ENCODE peak calls at places on chromosomes 3 and 15, in seven cellular contexts. P is endothelial cell, O is chondrocyte, U is BJ, I is GM12865, S is choroid plexus epithelial cell, M is Calu3. G is an unnamed sample.

GRCh38 chr3:85939026-85939616 is 980.3 kb downstream of the CADM2 start:
- DNase-seq in P (no peak), O (no peak), U (no peak), I (no peak), S (peak; percentile 27), M (no peak), G (peak; percentile 9)

GRCh38 chr3:110530902-110531301 is 540.7 kb upstream of the NECTIN3 start:
- DNase-seq in P (no peak), O (no peak), U (no peak), I (no peak), S (peak; percentile 16), M (no peak), G (no peak)

GRCh38 chr3:99114565-99115291 is 213.2 kb upstream of the DCBLD2 start:
- DNase-seq in P (peak; percentile 52), O (no peak), U (no peak), I (peak; percentile 54), S (peak; percentile 88), M (peak; percentile 43), G (peak; percentile 63)

GRCh38 chr3:189424922-189425321 is 206.3 kb upstream of the TP63 start:
- DNase-seq in P (no peak), O (no peak), U (no peak), I (no peak), S (no peak), M (no peak), G (no peak)

GRCh38 chr3:156478931-156479330 is 76.0 kb downstream of the SSR3 start:
- DNase-seq in P (no peak), O (no peak), U (no peak), I (no peak), S (no peak), M (no peak), G (no peak)

GRCh38 chr15:85316244-85316934 is 64.0 kb upstream of the AKAP13 start:
- DNase-seq in P (no peak), O (no peak), U (peak; percentile 98), I (peak; percentile 50), S (peak; percentile 57), M (no peak), G (peak; percentile 80)

GRCh38 chr15:38243278-38243677 is 9.4 kb upstream of the SPRED1 start:
- DNase-seq in P (no peak), O (no peak), U (no peak), I (no peak), S (no peak), M (no peak), G (no peak)

GRCh38 chr3:12148183-12148940 is 10.3 kb downstream of the TIMP4 start:
- DNase-seq in P (no peak), O (no peak), U (no peak), I (no peak), S (peak; percentile 74), M (no peak), G (peak; percentile 40)

GRCh38 chr15:39376371-39376909 is 204.4 kb upstream of the THBS1 start:
- DNase-seq in P (no peak), O (no peak), U (peak; percentile 41), I (no peak), S (peak; percentile 57), M (no peak), G (no peak)

GRCh38 chr15:28097656-28098359 is 1.3 kb downstream of the OCA2 start:
- DNase-seq in P (no peak), O (no peak), U (no peak), I (no peak), S (no peak), M (no peak), G (no peak)

GRCh38 chr3:184354121-184354728 is 7.2 kb downstream of the CLCN2 start:
- DNase-seq in P (peak; percentile 74), O (no peak), U (no peak), I (peak; percentile 51), S (no peak), M (peak; percentile 71), G (no peak)

GRCh38 chr3:185813205-185813604 is 11.6 kb downstream of the IGF2BP2 start:
- DNase-seq in P (no peak), O (no peak), U (no peak), I (no peak), S (peak; percentile 43), M (no peak), G (no peak)

GRCh38 chr3:114192141-114192540 is 13.3 kb upstream of the DRD3 start:
- DNase-seq in P (no peak), O (no peak), U (no peak), I (no peak), S (no peak), M (no peak), G (no peak)

GRCh38 chr3:172159962-172160538 is 120.7 kb downstream of the FNDC3B start:
- DNase-seq in P (no peak), O (no peak), U (no peak), I (no peak), S (peak; percentile 59), M (no peak), G (no peak)

GRCh38 chr3:11434697-11435096 is 162.5 kb downstream of the ATG7 start:
- DNase-seq in P (no peak), O (no peak), U (no peak), I (no peak), S (no peak), M (no peak), G (no peak)

DNA sequence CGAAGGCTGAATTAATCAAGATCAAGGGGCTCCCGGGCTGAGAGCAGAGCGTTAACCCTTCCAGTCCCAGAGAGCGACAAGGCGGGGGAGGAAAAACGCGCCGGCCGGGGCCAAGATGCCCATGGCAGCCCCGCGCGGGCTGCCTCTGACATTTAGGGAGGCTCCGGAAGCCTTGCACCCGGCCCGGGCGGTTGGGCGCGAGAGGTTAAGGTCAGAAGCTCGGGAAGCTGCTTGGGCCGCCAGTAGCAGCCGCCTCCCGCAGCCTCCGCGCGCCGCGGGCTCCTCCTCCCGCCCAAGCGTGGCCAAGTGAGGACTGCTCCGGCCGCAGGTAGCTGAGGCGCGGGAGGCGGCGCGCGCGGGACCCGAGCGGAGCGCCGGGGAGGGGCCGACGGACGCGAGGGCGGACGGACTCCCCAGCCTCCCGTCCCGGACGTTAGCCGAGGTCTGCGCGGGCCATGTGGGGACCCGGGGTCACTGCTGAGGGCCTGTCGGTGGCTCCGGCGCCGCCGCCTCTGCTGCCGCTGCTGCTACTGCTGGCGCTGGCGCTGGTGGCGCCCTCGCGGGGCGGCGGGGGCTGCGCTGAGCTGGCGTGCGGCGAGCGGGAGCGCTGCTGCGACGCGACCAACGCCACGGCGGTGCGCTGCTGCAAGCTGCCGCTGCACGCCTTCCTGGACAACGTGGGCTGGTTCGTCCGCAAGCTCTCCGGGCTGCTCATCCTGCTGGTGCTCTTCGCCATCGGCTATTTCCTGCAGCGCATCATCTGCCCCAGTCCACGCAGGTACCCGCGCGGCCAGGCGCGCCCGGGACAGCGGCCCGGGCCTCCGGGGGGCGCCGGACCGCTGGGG is at the start of gene C3orf80:
- DNase-seq in P (peak; percentile 56), O (no peak), U (no peak), I (peak; percentile 84), S (peak; percentile 27), M (peak; percentile 81), G (peak; percentile 70)
- TF ChIP-seq CTCF in P (no peak), O (peak; percentile 56), U (no peak), I (peak; percentile 35), S (no peak), M (no peak), G (no peak)

GRCh38 chr3:180802837-180803236 is 109.6 kb upstream of the FXR1 start:
- DNase-seq in P (no peak), O (no peak), U (no peak), I (peak; percentile 10), S (peak; percentile 60), M (peak; percentile 20), G (no peak)
- TF ChIP-seq CTCF in P (no peak), O (peak; percentile 88), U (peak; percentile 38), I (peak; percentile 32), S (peak; percentile 62), M (peak; percentile 59), G (peak; percentile 46)

DNA sequence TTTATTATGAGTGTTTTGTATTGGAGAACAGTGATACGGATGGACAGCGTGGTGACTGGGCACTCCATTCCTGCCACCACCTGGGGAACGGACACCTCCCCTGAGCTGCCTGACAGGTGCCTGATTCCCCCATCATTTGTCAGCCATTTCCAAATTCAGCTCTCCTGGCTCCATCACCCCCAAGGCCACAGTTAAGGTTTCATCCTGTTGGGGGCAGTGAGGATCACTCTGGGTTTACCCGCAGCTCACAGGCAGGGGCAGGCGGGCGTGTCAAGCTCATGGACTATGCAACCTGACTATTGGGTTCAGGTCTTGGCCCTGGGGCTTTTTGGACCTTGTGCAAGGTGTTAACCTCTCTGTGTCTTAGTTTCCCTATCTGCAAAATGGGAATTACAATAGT is 76.3 kb downstream of the RAB11A start:
- DNase-seq in P (no peak), O (no peak), U (no peak), I (no peak), S (no peak), M (no peak), G (no peak)
- TF ChIP-seq CTCF in P (no peak), O (no peak), U (no peak), I (no peak), S (no peak), M (no peak), G (no peak)

GRCh38 chr15:100650685-100651084 is 48.3 kb downstream of the ASB7 start:
- DNase-seq in P (no peak), O (no peak), U (no peak), I (no peak), S (no peak), M (peak; percentile 26), G (no peak)

GRCh38 chr15:100653608-100654007 is 51.2 kb downstream of the ASB7 start:
- DNase-seq in P (no peak), O (no peak), U (no peak), I (no peak), S (no peak), M (no peak), G (no peak)

GRCh38 chr15:100651253-100651652 is 48.9 kb downstream of the ASB7 start:
- DNase-seq in P (no peak), O (no peak), U (peak; percentile 26), I (no peak), S (no peak), M (no peak), G (peak; percentile 40)
- TF ChIP-seq CTCF in P (no peak), O (no peak), U (peak; percentile 22), I (no peak), S (peak; percentile 22), M (no peak), G (peak; percentile 13)

DNA sequence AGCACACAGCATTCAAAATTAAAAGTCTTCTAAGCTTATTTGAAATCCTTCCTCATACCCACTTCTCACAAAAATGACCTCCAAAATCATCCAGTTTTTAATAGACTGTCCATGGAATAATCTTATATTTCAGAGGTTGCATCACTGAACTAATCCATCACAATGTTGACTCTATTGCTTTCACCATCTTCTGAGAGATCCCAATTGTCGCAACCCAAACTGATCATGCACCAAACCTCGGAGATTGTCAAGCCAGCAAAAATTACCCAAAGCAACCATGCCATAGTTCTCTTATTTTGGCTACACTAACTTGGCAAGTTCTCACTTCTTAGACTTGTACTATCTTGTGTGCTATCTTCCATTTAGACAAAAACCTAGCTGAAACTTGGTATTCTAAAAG is 75.5 kb downstream of the LRRFIP2 start:
- DNase-seq in P (no peak), O (no peak), U (no peak), I (no peak), S (no peak), M (no peak), G (no peak)
- TF ChIP-seq CTCF in P (no peak), O (no peak), U (no peak), I (no peak), S (no peak), M (no peak), G (no peak)

GRCh38 chr3:194138098-194138474 is 2.1 kb downstream of the HES1 start:
- DNase-seq in P (no peak), O (no peak), U (no peak), I (no peak), S (peak; percentile 43), M (no peak), G (no peak)
- TF ChIP-seq CTCF in P (no peak), O (peak; percentile 31), U (peak; percentile 1), I (no peak), S (no peak), M (peak; percentile 11), G (peak; percentile 1)